ENCODE peak calls at places on chromosomes 1 and 21, in five cellular contexts. J, Y, R, N and I are unnamed samples.

GRCh38 chr1:229254910-229255541 is 15.9 kb upstream of the RAB4A start:
- DNase-seq in J (no peak), Y (no peak), R (peak; percentile 28), N (peak; percentile 30), I (no peak)

GRCh38 chr1:15090373-15090772 is 63.2 kb upstream of the TMEM51 start:
- DNase-seq in J (peak; percentile 59), Y (no peak), R (no peak), N (peak; percentile 83), I (peak; percentile 42)

GRCh38 chr1:165949335-165950130 is 122.1 kb downstream of the UCK2 start:
- DNase-seq in J (no peak), Y (no peak), R (no peak), N (no peak), I (no peak)

GRCh38 chr1:195981448-195982139 is 626.6 kb downstream of the KCNT2 start:
- DNase-seq in J (no peak), Y (no peak), R (peak; percentile 5), N (no peak), I (no peak)

GRCh38 chr1:68104155-68104554 is 53.7 kb upstream of the DIRAS3 start:
- DNase-seq in J (no peak), Y (no peak), R (peak; percentile 79), N (no peak), I (no peak)

GRCh38 chr1:154430903-154431302 is 25.8 kb downstream of the IL6R start:
- DNase-seq in J (no peak), Y (no peak), R (peak; percentile 27), N (no peak), I (peak; percentile 88)

GRCh38 chr1:76336951-76337371 is 262.4 kb downstream of the ST6GALNAC3 start:
- DNase-seq in J (no peak), Y (no peak), R (peak; percentile 92), N (peak; percentile 1), I (peak; percentile 36)

GRCh38 chr1:245420926-245421325 is 266.1 kb downstream of the KIF26B start:
- DNase-seq in J (no peak), Y (no peak), R (no peak), N (no peak), I (no peak)

GRCh38 chr1:1121611-1122077 is 5.8 kb upstream of the C1orf159 start:
- DNase-seq in J (no peak), Y (no peak), R (no peak), N (no peak), I (no peak)

GRCh38 chr1:165666152-165666551 is 32.2 kb downstream of the ALDH9A1 start:
- DNase-seq in J (no peak), Y (no peak), R (peak; percentile 67), N (no peak), I (no peak)

GRCh38 chr1:246647113-246647512 is 77.1 kb upstream of the SCCPDH start:
- DNase-seq in J (peak; percentile 80), Y (no peak), R (peak; percentile 73), N (no peak), I (peak; percentile 81)

GRCh38 chr1:72326494-72326893 is 44.2 kb upstream of the NEGR1 start:
- DNase-seq in J (no peak), Y (no peak), R (no peak), N (no peak), I (no peak)

GRCh38 chr1:236066828-236067386 is 2.0 kb upstream of the NID1 start:
- DNase-seq in J (no peak), Y (peak; percentile 35), R (no peak), N (no peak), I (no peak)

GRCh38 chr1:226526801-226527595 is 21.6 kb upstream of the STUM start:
- DNase-seq in J (no peak), Y (no peak), R (peak; percentile 30), N (peak; percentile 38), I (peak; percentile 78)

GRCh38 chr1:87792094-87792493 is 463.4 kb downstream of the LMO4 start:
- DNase-seq in J (no peak), Y (no peak), R (no peak), N (no peak), I (no peak)

GRCh38 chr1:17615959-17616358 is 76.5 kb downstream of the ARHGEF10L start:
- DNase-seq in J (no peak), Y (no peak), R (no peak), N (no peak), I (no peak)

GRCh38 chr1:77031101-77031662 is 163.9 kb downstream of the ST6GALNAC5 start:
- DNase-seq in J (no peak), Y (no peak), R (peak; percentile 86), N (peak; percentile 21), I (no peak)

GRCh38 chr21:17900281-17900989 is 81.3 kb upstream of the C21orf91 start:
- DNase-seq in J (no peak), Y (peak; percentile 4), R (no peak), N (no peak), I (peak; percentile 82)

GRCh38 chr1:25706146-25707089 is 89.8 kb downstream of the MAN1C1 start:
- DNase-seq in J (no peak), Y (no peak), R (no peak), N (no peak), I (no peak)

GRCh38 chr1:115238336-115239147 is 99.5 kb downstream of the NGF start:
- DNase-seq in J (no peak), Y (no peak), R (no peak), N (no peak), I (no peak)

GRCh38 chr1:161175771-161176453 is 1.4 kb downstream of the B4GALT3 start:
- DNase-seq in J (no peak), Y (no peak), R (no peak), N (no peak), I (no peak)

GRCh38 chr1:154478639-154479038 is 23.4 kb upstream of the TDRD10 start:
- DNase-seq in J (no peak), Y (no peak), R (peak; percentile 10), N (no peak), I (no peak)

GRCh38 chr1:27403065-27403726 is 10.8 kb downstream of the GPR3 start:
- DNase-seq in J (no peak), Y (no peak), R (peak; percentile 82), N (no peak), I (no peak)

GRCh38 chr1:161098161-161099068 is at the start of gene KLHDC9:
- DNase-seq in J (peak; percentile 95), Y (peak; percentile 74), R (peak; percentile 66), N (peak; percentile 70), I (peak; percentile 98)